ENCODE peak calls at places on chromosomes 1 and 21, in seven cellular contexts. A is right atrium auricular region, K is AG10803, X is cardiac fibroblast, G is mucosa of descending colon, D is RWPE1, H is mesothelial cell of epicardium. L is an unnamed sample.

GRCh38 chr1:162627662-162628296 is 4.5 kb upstream of the DDR2 start:
- DNase-seq in A (no peak), K (peak; percentile 55), X (peak; percentile 58), G (no peak), D (peak; percentile 12), H (no peak), L (peak; percentile 51)

GRCh38 chr1:54882483-54882882 is 4.5 kb downstream of the DHCR24 start:
- DNase-seq in A (no peak), K (no peak), X (no peak), G (no peak), D (no peak), H (no peak), L (peak; percentile 76)

GRCh38 chr1:180188103-180188506 is 33.4 kb downstream of the QSOX1 start:
- DNase-seq in A (no peak), K (peak; percentile 45), X (peak; percentile 65), G (peak; percentile 66), D (peak; percentile 57), H (no peak), L (peak; percentile 56)

GRCh38 chr21:39869141-39869818 is 2.0 kb downstream of the PCP4 start:
- DNase-seq in A (no peak), K (no peak), X (no peak), G (no peak), D (no peak), H (no peak), L (no peak)

GRCh38 chr1:175472464-175472863 is 270.9 kb downstream of the TNR start:
- DNase-seq in A (no peak), K (no peak), X (no peak), G (no peak), D (no peak), H (no peak), L (no peak)

GRCh38 chr21:45992311-45993209 is 11.0 kb downstream of the COL6A1 start:
- DNase-seq in A (peak; percentile 62), K (peak; percentile 67), X (no peak), G (peak; percentile 15), D (no peak), H (no peak), L (no peak)

GRCh38 chr1:189669846-189670245 is 807.8 kb downstream of the BRINP3 start:
- DNase-seq in A (no peak), K (no peak), X (peak; percentile 34), G (no peak), D (peak; percentile 20), H (no peak), L (no peak)

GRCh38 chr21:29376556-29376955 is 77.8 kb downstream of the BACH1 start:
- DNase-seq in A (no peak), K (peak; percentile 13), X (peak; percentile 28), G (peak; percentile 47), D (no peak), H (no peak), L (peak; percentile 32)

GRCh38 chr1:66339944-66340343 is 194.0 kb upstream of the SGIP1 start:
- DNase-seq in A (no peak), K (peak; percentile 49), X (peak; percentile 63), G (no peak), D (no peak), H (no peak), L (no peak)

GRCh38 chr1:95230768-95231191 is 3.2 kb upstream of the RWDD3 start:
- DNase-seq in A (no peak), K (no peak), X (peak; percentile 18), G (no peak), D (no peak), H (no peak), L (no peak)

DNA sequence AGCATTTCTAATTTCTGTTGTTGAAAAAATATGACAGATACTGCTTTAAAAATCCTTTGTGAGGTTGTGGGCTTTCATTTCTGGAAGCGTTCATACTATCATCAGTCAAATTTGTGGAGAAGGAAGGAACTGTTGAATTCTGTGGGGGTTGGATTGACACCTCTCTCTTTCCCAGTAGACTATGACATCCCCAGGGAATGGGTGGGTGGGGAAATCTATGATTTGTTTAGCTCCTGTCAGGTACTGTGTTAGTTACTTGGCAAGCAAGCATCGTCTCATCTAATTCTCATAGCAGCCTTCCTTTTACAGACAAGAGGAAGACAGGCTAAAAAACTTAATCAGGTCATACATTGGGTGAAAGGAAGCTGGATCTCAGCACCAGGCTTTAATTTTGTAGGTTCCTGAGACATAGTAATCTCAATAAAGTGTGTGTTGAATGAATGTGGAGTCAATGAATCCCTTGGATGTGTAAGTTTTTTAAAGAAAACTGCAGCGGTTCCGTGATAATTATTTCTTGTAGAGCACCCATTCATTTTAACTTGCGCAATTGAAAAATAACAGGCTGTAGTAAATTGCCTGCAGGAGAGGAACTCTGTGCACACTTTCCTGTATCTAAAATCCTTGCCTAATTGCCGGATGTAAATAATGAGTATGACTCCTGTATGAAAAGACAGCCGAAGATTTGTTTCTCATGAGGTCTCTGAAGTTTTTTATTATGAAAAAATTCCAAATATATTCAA is 60.6 kb downstream of the MYOM3 start:
- DNase-seq in A (no peak), K (no peak), X (peak; percentile 20), G (no peak), D (no peak), H (no peak), L (peak; percentile 74)
- TF ChIP-seq CTCF in A (no peak), K (no peak), X (no peak), G (no peak), D (no peak), H (no peak), L (no peak)

GRCh38 chr1:170067253-170067819 is 7.2 kb downstream of the KIFAP3 start:
- DNase-seq in A (no peak), K (no peak), X (peak; percentile 29), G (no peak), D (no peak), H (no peak), L (no peak)
- TF ChIP-seq CTCF in A (peak; percentile 35), K (no peak), X (no peak), G (no peak), D (no peak), H (no peak), L (no peak)

DNA sequence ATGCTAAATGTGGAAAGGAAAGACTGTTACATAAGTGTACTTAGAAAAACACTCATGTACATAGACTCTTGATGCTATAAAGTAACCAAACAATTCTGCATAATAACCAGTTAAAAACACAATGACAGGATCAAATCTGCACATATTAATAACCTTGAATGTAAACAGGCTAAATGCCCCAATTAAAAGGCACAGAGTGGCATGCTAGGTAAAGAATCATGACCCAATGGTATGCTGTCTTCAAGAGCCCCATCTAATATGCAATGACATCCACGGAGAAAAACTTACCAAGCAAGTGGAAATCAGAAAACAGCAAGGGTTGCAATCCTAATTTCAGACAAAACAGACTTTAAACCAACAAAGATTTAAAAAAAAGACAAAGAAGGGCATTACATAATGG is 644.8 kb upstream of the PKN2 start:
- DNase-seq in A (no peak), K (no peak), X (no peak), G (no peak), D (no peak), H (no peak), L (no peak)
- TF ChIP-seq CTCF in A (no peak), K (no peak), X (no peak), G (no peak), D (no peak), H (no peak), L (no peak)

GRCh38 chr1:205314986-205315618 is 6.4 kb downstream of the NUAK2 start:
- DNase-seq in A (no peak), K (no peak), X (no peak), G (no peak), D (no peak), H (no peak), L (no peak)

GRCh38 chr1:205317311-205317917 is 4.1 kb downstream of the NUAK2 start:
- DNase-seq in A (no peak), K (no peak), X (peak; percentile 59), G (peak; percentile 94), D (peak; percentile 63), H (peak; percentile 47), L (peak; percentile 50)

GRCh38 chr1:205318231-205318991 is 3.1 kb downstream of the NUAK2 start:
- DNase-seq in A (no peak), K (no peak), X (no peak), G (peak; percentile 64), D (peak; percentile 87), H (no peak), L (peak; percentile 98)

GRCh38 chr1:205313681-205314308 is 7.8 kb downstream of the NUAK2 start:
- DNase-seq in A (peak; percentile 66), K (peak; percentile 76), X (peak; percentile 84), G (no peak), D (no peak), H (no peak), L (peak; percentile 62)

GRCh38 chr1:205316179-205316578 is 5.4 kb downstream of the NUAK2 start:
- DNase-seq in A (no peak), K (no peak), X (no peak), G (no peak), D (no peak), H (no peak), L (no peak)
- TF ChIP-seq CTCF in A (no peak), K (no peak), X (no peak), G (no peak), D (no peak), H (no peak), L (no peak)

GRCh38 chr1:89948726-89949345 is 46.1 kb upstream of the ZNF326 start:
- DNase-seq in A (no peak), K (no peak), X (no peak), G (no peak), D (no peak), H (no peak), L (no peak)

GRCh38 chr1:89952021-89952995 is 42.6 kb upstream of the ZNF326 start:
- DNase-seq in A (no peak), K (peak; percentile 81), X (peak; percentile 48), G (no peak), D (no peak), H (no peak), L (no peak)

GRCh38 chr1:89949991-89950624 is 44.8 kb upstream of the ZNF326 start:
- DNase-seq in A (no peak), K (no peak), X (no peak), G (no peak), D (no peak), H (no peak), L (no peak)

GRCh38 chr1:89953072-89953626 is 41.8 kb upstream of the ZNF326 start:
- DNase-seq in A (no peak), K (peak; percentile 87), X (peak; percentile 66), G (peak; percentile 72), D (peak; percentile 90), H (no peak), L (peak; percentile 97)

GRCh38 chr1:89950703-89951102 is 44.2 kb upstream of the ZNF326 start:
- DNase-seq in A (no peak), K (no peak), X (no peak), G (no peak), D (no peak), H (no peak), L (no peak)
- TF ChIP-seq CTCF in A (no peak), K (no peak), X (no peak), G (no peak), D (no peak), H (no peak), L (no peak)

L was measured in epithelial cell of esophagus.